ENCODE peak calls at places on chromosomes 12 and 14, in eight cellular contexts. S is erythroblast; C is amygdala; H is adrenal gland; I is psoas muscle; Q is stimulated activated CD4-positive, alpha-beta T cell treated with anti-CD3 and anti-CD28 coated beads, Interleukin-4, amount 100 ng/mL, for 48 hours; A is ureter; J is EL. K is an unnamed sample.

GRCh38 chr14:99564256-99564902 is 39.6 kb downstream of the CCDC85C start:
- DNase-seq in J (peak; percentile 60), Q (no peak), A (peak; percentile 81), S (no peak), H (peak; percentile 82), I (no peak), C (peak; percentile 34), K (no peak)

GRCh38 chr14:52046376-52046917 is 22.4 kb downstream of the NID2 start:
- DNase-seq in J (no peak), I (no peak), Q (no peak), C (no peak), H (no peak), S (peak; percentile 23), A (no peak), K (no peak)

GRCh38 chr12:108136697-108137096 is 7.6 kb downstream of the WSCD2 start:
- DNase-seq in C (no peak), Q (no peak), J (no peak), H (no peak), A (no peak), S (no peak), I (no peak), K (no peak)

GRCh38 chr14:95190346-95190840 is 33.1 kb upstream of the DICER1 start:
- DNase-seq in S (no peak), C (no peak), J (no peak), H (no peak), A (no peak), I (no peak), Q (no peak), K (no peak)

GRCh38 chr12:82383930-82384513 is 25.7 kb downstream of the METTL25 start:
- DNase-seq in I (no peak), Q (no peak), H (no peak), C (no peak), S (peak; percentile 2), A (no peak), J (peak; percentile 7), K (no peak)

GRCh38 chr14:32991706-32992105 is 53.0 kb downstream of the NPAS3 start:
- DNase-seq in S (no peak), I (no peak), C (no peak), Q (no peak), H (no peak), A (no peak), J (no peak), K (no peak)

GRCh38 chr12:50112456-50113218 is 601 bp downstream of the COX14 start:
- DNase-seq in I (no peak), S (peak; percentile 80), J (no peak), A (peak; percentile 66), Q (no peak), H (no peak), C (no peak), K (no peak)

GRCh38 chr12:55933158-55933798 is 2.3 kb downstream of the DGKA start:
- DNase-seq in Q (no peak), S (no peak), C (no peak), I (no peak), H (no peak), J (peak; percentile 75), A (peak; percentile 79), K (peak; percentile 71)

GRCh38 chr14:49768301-49769121 is 558 bp downstream of the KLHDC2 start:
- DNase-seq in S (peak; percentile 91), C (no peak), J (peak; percentile 69), A (peak; percentile 63), H (peak; percentile 75), I (peak; percentile 84), Q (peak; percentile 74), K (peak; percentile 81)

GRCh38 chr12:2248901-2249381 is 196.2 kb downstream of the CACNA1C start:
- DNase-seq in I (no peak), A (no peak), C (no peak), S (no peak), J (peak; percentile 75), Q (no peak), H (no peak), K (no peak)

GRCh38 chr14:70879448-70879847 is 27.8 kb upstream of the PCNX1 start:
- DNase-seq in A (no peak), I (no peak), J (no peak), S (no peak), C (no peak), Q (no peak), H (no peak), K (no peak)

GRCh38 chr14:102370305-102370809 is 7.6 kb downstream of the TECPR2 start:
- DNase-seq in H (no peak), S (no peak), C (no peak), I (no peak), A (no peak), J (peak; percentile 16), Q (no peak), K (no peak)

GRCh38 chr12:79057540-79057939 is 193.0 kb downstream of the SYT1 start:
- DNase-seq in Q (no peak), H (no peak), I (no peak), C (no peak), J (no peak), A (no peak), S (no peak), K (no peak)

GRCh38 chr12:105888696-105889095 is 250.1 kb downstream of the NUAK1 start:
- DNase-seq in H (no peak), J (no peak), C (no peak), S (no peak), Q (no peak), I (no peak), A (no peak), K (no peak)

GRCh38 chr12:52252728-52253328 is 19.8 kb downstream of the KRT7 start:
- DNase-seq in C (no peak), H (no peak), A (no peak), I (no peak), S (no peak), J (no peak), Q (no peak), K (no peak)

GRCh38 chr12:91249059-91250055 is 66.7 kb upstream of the DCN start:
- DNase-seq in J (no peak), S (no peak), H (no peak), C (no peak), Q (no peak), A (no peak), I (no peak), K (no peak)

GRCh38 chr12:123270380-123271181 is 1.1 kb downstream of the CDK2AP1 start:
- DNase-seq in S (peak; percentile 34), C (no peak), Q (no peak), I (peak; percentile 59), A (peak; percentile 56), H (peak; percentile 46), J (peak; percentile 40), K (peak; percentile 36)

GRCh38 chr12:109167781-109168180 is 51.4 kb downstream of the ACACB start:
- DNase-seq in I (no peak), S (no peak), Q (no peak), H (peak; percentile 19), A (no peak), J (no peak), C (no peak), K (no peak)

GRCh38 chr12:69345742-69346141 is 2.4 kb upstream of the LYZ start:
- DNase-seq in J (no peak), S (peak; percentile 61), I (no peak), H (no peak), C (no peak), A (no peak), Q (no peak), K (no peak)

GRCh38 chr12:89893972-89894706 is 185.5 kb upstream of the ATP2B1 start:
- DNase-seq in J (peak; percentile 85), A (no peak), S (no peak), Q (no peak), C (no peak), H (no peak), I (no peak), K (no peak)

GRCh38 chr12:51678086-51678724 is 87.2 kb downstream of the SCN8A start:
- DNase-seq in A (no peak), Q (peak; percentile 1), I (no peak), H (peak; percentile 33), C (no peak), J (peak; percentile 70), S (peak; percentile 21), K (peak; percentile 28)

GRCh38 chr14:66802962-66803361 is 295.0 kb downstream of the GPHN start:
- DNase-seq in Q (no peak), S (no peak), A (no peak), I (no peak), H (no peak), C (no peak), J (no peak), K (no peak)

GRCh38 chr14:54348001-54348611 is 48.7 kb upstream of the CDKN3 start:
- DNase-seq in C (peak; percentile 17), H (no peak), J (peak; percentile 59), S (peak; percentile 34), Q (no peak), A (no peak), I (no peak), K (no peak)

GRCh38 chr14:22824711-22825359 is 4.9 kb upstream of the MRPL52 start:
- DNase-seq in C (no peak), J (peak; percentile 94), I (no peak), Q (no peak), S (no peak), H (no peak), A (no peak), K (no peak)

GRCh38 chr12:47964102-47964723 is 817 bp downstream of the TMEM106C start:
- DNase-seq in H (peak; percentile 43), Q (no peak), A (no peak), J (peak; percentile 26), C (no peak), S (peak; percentile 34), I (no peak), K (peak; percentile 35)

GRCh38 chr12:64256166-64256800 is 34.2 kb upstream of the KICS2 start:
- DNase-seq in H (no peak), I (no peak), A (no peak), J (peak; percentile 70), Q (no peak), S (peak; percentile 54), C (no peak), K (no peak)

GRCh38 chr12:54891717-54892478 is 37.6 kb downstream of the MUCL1 start:
- DNase-seq in A (peak; percentile 47), H (no peak), Q (no peak), C (no peak), I (no peak), J (no peak), S (no peak), K (peak; percentile 42)

GRCh38 chr14:50399251-50400032 is 2.8 kb upstream of the CDKL1 start:
- DNase-seq in C (no peak), A (peak; percentile 73), J (peak; percentile 52), Q (no peak), I (no peak), H (no peak), S (peak; percentile 17), K (peak; percentile 80)

GRCh38 chr12:127270193-127270592 is 996.8 kb upstream of the TMEM132C start:
- DNase-seq in S (no peak), I (no peak), A (no peak), H (peak; percentile 33), C (no peak), Q (no peak), J (peak; percentile 88), K (peak; percentile 12)

K was measured in transverse colon.